ENCODE peak calls at places on chromosomes 16 and 17, in eight cellular contexts. One of them, this sample, is unnamed.

GRCh38 chr17:35087731-35088646 is 24.5 kb upstream of the RFFL start:
- DNase-seq in stimulated activated CD8-positive, alpha-beta memory T cell treated with anti-CD3 and anti-CD28 coated beads, Interleukin-7, amount 100 ng/mL, for 24 hours: no peak
- DNase-seq in uterus: peak
- DNase-seq in neuronal stem cell: no peak
- DNase-seq in stimulated activated CD4-positive, alpha-beta T cell treated with anti-CD3 and anti-CD28 coated beads, Interleukin-4, amount 100 ng/mL, for 48 hours: no peak
- DNase-seq in adipocyte: peak
- DNase-seq in heart right ventricle: peak
- DNase-seq in WTC11: peak
- DNase-seq in this sample: peak

GRCh38 chr17:43011728-43012472 is 5.3 kb downstream of the IFI35 start:
- DNase-seq in stimulated activated CD8-positive, alpha-beta memory T cell treated with anti-CD3 and anti-CD28 coated beads, Interleukin-7, amount 100 ng/mL, for 24 hours: no peak
- DNase-seq in uterus: no peak
- DNase-seq in neuronal stem cell: no peak
- DNase-seq in stimulated activated CD4-positive, alpha-beta T cell treated with anti-CD3 and anti-CD28 coated beads, Interleukin-4, amount 100 ng/mL, for 48 hours: no peak
- DNase-seq in adipocyte: no peak
- DNase-seq in heart right ventricle: no peak
- DNase-seq in WTC11: no peak
- DNase-seq in this sample: no peak

GRCh38 chr17:56314026-56314425 is 160.8 kb downstream of the ANKFN1 start:
- DNase-seq in stimulated activated CD8-positive, alpha-beta memory T cell treated with anti-CD3 and anti-CD28 coated beads, Interleukin-7, amount 100 ng/mL, for 24 hours: no peak
- DNase-seq in uterus: no peak
- DNase-seq in neuronal stem cell: no peak
- DNase-seq in stimulated activated CD4-positive, alpha-beta T cell treated with anti-CD3 and anti-CD28 coated beads, Interleukin-4, amount 100 ng/mL, for 48 hours: no peak
- DNase-seq in adipocyte: no peak
- DNase-seq in heart right ventricle: no peak
- DNase-seq in WTC11: no peak
- DNase-seq in this sample: no peak

GRCh38 chr17:17019430-17019762 is 22.9 kb upstream of the MPRIP start:
- DNase-seq in stimulated activated CD8-positive, alpha-beta memory T cell treated with anti-CD3 and anti-CD28 coated beads, Interleukin-7, amount 100 ng/mL, for 24 hours: no peak
- DNase-seq in uterus: no peak
- DNase-seq in neuronal stem cell: no peak
- DNase-seq in stimulated activated CD4-positive, alpha-beta T cell treated with anti-CD3 and anti-CD28 coated beads, Interleukin-4, amount 100 ng/mL, for 48 hours: no peak
- DNase-seq in adipocyte: no peak
- DNase-seq in heart right ventricle: no peak
- DNase-seq in WTC11: no peak
- DNase-seq in this sample: no peak

GRCh38 chr16:12758031-12758669 is 45.5 kb downstream of the CPPED1 start:
- DNase-seq in stimulated activated CD8-positive, alpha-beta memory T cell treated with anti-CD3 and anti-CD28 coated beads, Interleukin-7, amount 100 ng/mL, for 24 hours: no peak
- DNase-seq in uterus: no peak
- DNase-seq in neuronal stem cell: no peak
- DNase-seq in stimulated activated CD4-positive, alpha-beta T cell treated with anti-CD3 and anti-CD28 coated beads, Interleukin-4, amount 100 ng/mL, for 48 hours: no peak
- DNase-seq in adipocyte: no peak
- DNase-seq in heart right ventricle: no peak
- DNase-seq in WTC11: no peak
- DNase-seq in this sample: peak

GRCh38 chr16:2999929-3000328 is 12.8 kb upstream of the CLDN9 start:
- DNase-seq in stimulated activated CD8-positive, alpha-beta memory T cell treated with anti-CD3 and anti-CD28 coated beads, Interleukin-7, amount 100 ng/mL, for 24 hours: no peak
- DNase-seq in uterus: no peak
- DNase-seq in neuronal stem cell: no peak
- DNase-seq in stimulated activated CD4-positive, alpha-beta T cell treated with anti-CD3 and anti-CD28 coated beads, Interleukin-4, amount 100 ng/mL, for 48 hours: no peak
- DNase-seq in adipocyte: no peak
- DNase-seq in heart right ventricle: no peak
- DNase-seq in WTC11: no peak
- DNase-seq in this sample: no peak

GRCh38 chr16:1167276-1168107 is 14.6 kb downstream of the CACNA1H start:
- DNase-seq in stimulated activated CD8-positive, alpha-beta memory T cell treated with anti-CD3 and anti-CD28 coated beads, Interleukin-7, amount 100 ng/mL, for 24 hours: no peak
- DNase-seq in uterus: no peak
- DNase-seq in neuronal stem cell: peak
- DNase-seq in stimulated activated CD4-positive, alpha-beta T cell treated with anti-CD3 and anti-CD28 coated beads, Interleukin-4, amount 100 ng/mL, for 48 hours: no peak
- DNase-seq in adipocyte: no peak
- DNase-seq in heart right ventricle: no peak
- DNase-seq in WTC11: peak
- DNase-seq in this sample: peak

GRCh38 chr17:2030779-2031163 is 818 bp downstream of the DPH1 start:
- DNase-seq in stimulated activated CD8-positive, alpha-beta memory T cell treated with anti-CD3 and anti-CD28 coated beads, Interleukin-7, amount 100 ng/mL, for 24 hours: no peak
- DNase-seq in uterus: peak
- DNase-seq in neuronal stem cell: peak
- DNase-seq in stimulated activated CD4-positive, alpha-beta T cell treated with anti-CD3 and anti-CD28 coated beads, Interleukin-4, amount 100 ng/mL, for 48 hours: peak
- DNase-seq in adipocyte: no peak
- DNase-seq in heart right ventricle: peak
- DNase-seq in WTC11: peak
- DNase-seq in this sample: no peak

GRCh38 chr16:9645911-9646310 is 536.3 kb downstream of the GRIN2A start:
- DNase-seq in stimulated activated CD8-positive, alpha-beta memory T cell treated with anti-CD3 and anti-CD28 coated beads, Interleukin-7, amount 100 ng/mL, for 24 hours: no peak
- DNase-seq in uterus: no peak
- DNase-seq in neuronal stem cell: no peak
- DNase-seq in stimulated activated CD4-positive, alpha-beta T cell treated with anti-CD3 and anti-CD28 coated beads, Interleukin-4, amount 100 ng/mL, for 48 hours: no peak
- DNase-seq in adipocyte: no peak
- DNase-seq in heart right ventricle: no peak
- DNase-seq in WTC11: no peak
- DNase-seq in this sample: no peak

GRCh38 chr16:87924041-87924851 is 12.1 kb downstream of the CA5A start:
- DNase-seq in stimulated activated CD8-positive, alpha-beta memory T cell treated with anti-CD3 and anti-CD28 coated beads, Interleukin-7, amount 100 ng/mL, for 24 hours: no peak
- DNase-seq in uterus: no peak
- DNase-seq in neuronal stem cell: no peak
- DNase-seq in stimulated activated CD4-positive, alpha-beta T cell treated with anti-CD3 and anti-CD28 coated beads, Interleukin-4, amount 100 ng/mL, for 48 hours: no peak
- DNase-seq in adipocyte: no peak
- DNase-seq in heart right ventricle: no peak
- DNase-seq in WTC11: no peak
- DNase-seq in this sample: no peak

GRCh38 chr16:29989111-29989858 is 6.1 kb downstream of the HIRIP3 start:
- DNase-seq in stimulated activated CD8-positive, alpha-beta memory T cell treated with anti-CD3 and anti-CD28 coated beads, Interleukin-7, amount 100 ng/mL, for 24 hours: no peak
- DNase-seq in uterus: no peak
- DNase-seq in neuronal stem cell: no peak
- DNase-seq in stimulated activated CD4-positive, alpha-beta T cell treated with anti-CD3 and anti-CD28 coated beads, Interleukin-4, amount 100 ng/mL, for 48 hours: no peak
- DNase-seq in adipocyte: no peak
- DNase-seq in heart right ventricle: no peak
- DNase-seq in WTC11: no peak
- DNase-seq in this sample: peak